ENCODE peak calls at places on chromosome 12, in six cellular contexts. V is HepG2, Y is K562, E is GM12878, F is GM12892, I is H1. U is an unnamed sample.

GRCh38 chr12:34291001-34291400 is 268.7 kb downstream of the ALG10 start:
- DNase-seq in E (no peak), I (no peak), V (no peak), Y (no peak), F (no peak), U (no peak)

GRCh38 chr12:96811083-96811482 is 96.0 kb upstream of the NEDD1 start:
- DNase-seq in V (peak), E (no peak), I (no peak), F (no peak), Y (no peak), U (no peak)

GRCh38 chr12:132170094-132170636 is 25.9 kb downstream of the NOC4L start:
- DNase-seq in V (no peak), I (no peak), Y (no peak), E (no peak), F (no peak), U (no peak)

GRCh38 chr12:56998981-56999380 is 7.4 kb downstream of the ZBTB39 start:
- DNase-seq in Y (no peak), I (no peak), F (peak), V (no peak), E (peak), U (peak)

GRCh38 chr12:13142747-13143146 is 39.3 kb upstream of the GSG1 start:
- DNase-seq in Y (no peak), I (no peak), F (no peak), V (no peak), E (no peak), U (no peak)

GRCh38 chr12:112974904-112975303 is 3.4 kb upstream of the OAS2 start:
- DNase-seq in I (no peak), Y (no peak), E (no peak), F (no peak), V (no peak), U (no peak)

GRCh38 chr12:112606611-112607366 is 184.8 kb upstream of the RPH3A start:
- DNase-seq in F (no peak), I (no peak), V (no peak), Y (no peak), E (no peak), U (no peak)

GRCh38 chr12:44317651-44318126 is 481.8 kb downstream of the TMEM117 start:
- DNase-seq in E (no peak), V (peak), I (peak), Y (no peak), F (no peak), U (no peak)

GRCh38 chr12:110699591-110700445 is 10.9 kb upstream of the HVCN1 start:
- DNase-seq in F (no peak), E (no peak), V (peak), I (no peak), Y (peak), U (no peak)

GRCh38 chr12:26319511-26319910 is 124.1 kb downstream of the SSPN start:
- DNase-seq in I (no peak), F (no peak), E (no peak), Y (no peak), V (peak), U (no peak)

GRCh38 chr12:96132819-96133218 is 61.4 kb upstream of the ELK3 start:
- DNase-seq in Y (peak), E (no peak), I (no peak), V (peak), F (no peak), U (no peak)

GRCh38 chr12:79360936-79361335 is 329.8 kb downstream of the PAWR start:
- DNase-seq in Y (no peak), I (no peak), E (no peak), V (no peak), F (no peak), U (no peak)

GRCh38 chr12:83216230-83216629 is 529.5 kb downstream of the TMTC2 start:
- DNase-seq in E (no peak), V (no peak), Y (no peak), I (no peak), F (no peak), U (no peak)

GRCh38 chr12:6961278-6961694 is 9.2 kb downstream of the PHB2 start:
- DNase-seq in Y (peak), E (no peak), I (no peak), V (no peak), F (no peak), U (no peak)

GRCh38 chr12:43728117-43728516 is 30.5 kb downstream of the PUS7L start:
- DNase-seq in E (no peak), Y (no peak), V (no peak), F (no peak), I (no peak), U (no peak)

GRCh38 chr12:15741082-15741481 is 48.1 kb downstream of the EPS8 start:
- DNase-seq in F (no peak), E (no peak), V (no peak), I (no peak), Y (no peak), U (no peak)

GRCh38 chr12:79174656-79175055 is 310.1 kb downstream of the SYT1 start:
- DNase-seq in V (peak), E (no peak), Y (no peak), F (no peak), I (no peak), U (no peak)

GRCh38 chr12:50927766-50928224 is 24.5 kb upstream of the HIGD1C start:
- DNase-seq in Y (no peak), F (no peak), E (no peak), I (no peak), V (no peak), U (no peak)

GRCh38 chr12:15979096-15980091 is 68.3 kb downstream of the DERA start:
- DNase-seq in V (peak), Y (peak), I (no peak), F (no peak), E (no peak), U (no peak)

GRCh38 chr12:57048423-57048822 is 1.5 kb downstream of the MYO1A start:
- DNase-seq in V (no peak), I (no peak), F (no peak), E (no peak), Y (peak), U (no peak)

GRCh38 chr12:130334937-130335336 is 2.8 kb upstream of the PIWIL1 start:
- DNase-seq in V (no peak), E (no peak), I (peak), F (no peak), Y (no peak), U (no peak)

GRCh38 chr12:57094194-57095160 is 5.6 kb downstream of the NAB2 start:
- DNase-seq in E (no peak), V (no peak), I (no peak), Y (no peak), F (no peak), U (no peak)

GRCh38 chr12:87092421-87092820 is 836.2 kb upstream of the MGAT4C start:
- DNase-seq in V (no peak), I (no peak), Y (no peak), E (no peak), F (no peak), U (no peak)

GRCh38 chr12:72207756-72208155 is 64.4 kb upstream of the TRHDE start:
- DNase-seq in V (no peak), Y (no peak), E (no peak), I (no peak), F (no peak), U (no peak)
- TF ChIP-seq TAF1 in V (no peak), Y (no peak), E (no peak), I (no peak), F (no peak), U (no peak)

GRCh38 chr12:54129028-54129903 is 59.5 kb downstream of the SMUG1 start:
- DNase-seq in Y (no peak), F (no peak), I (no peak), V (no peak), E (no peak), U (no peak)

GRCh38 chr12:54125950-54126695 is 62.7 kb downstream of the SMUG1 start:
- DNase-seq in Y (peak), V (no peak), I (peak), F (peak), E (no peak), U (no peak)

GRCh38 chr12:54128466-54128865 is 60.3 kb downstream of the SMUG1 start:
- DNase-seq in E (no peak), Y (no peak), V (no peak), I (no peak), F (no peak), U (no peak)

GRCh38 chr12:54127538-54128259 is 61.1 kb downstream of the SMUG1 start:
- DNase-seq in I (no peak), E (no peak), F (no peak), V (no peak), Y (no peak), U (no peak)

DNA sequence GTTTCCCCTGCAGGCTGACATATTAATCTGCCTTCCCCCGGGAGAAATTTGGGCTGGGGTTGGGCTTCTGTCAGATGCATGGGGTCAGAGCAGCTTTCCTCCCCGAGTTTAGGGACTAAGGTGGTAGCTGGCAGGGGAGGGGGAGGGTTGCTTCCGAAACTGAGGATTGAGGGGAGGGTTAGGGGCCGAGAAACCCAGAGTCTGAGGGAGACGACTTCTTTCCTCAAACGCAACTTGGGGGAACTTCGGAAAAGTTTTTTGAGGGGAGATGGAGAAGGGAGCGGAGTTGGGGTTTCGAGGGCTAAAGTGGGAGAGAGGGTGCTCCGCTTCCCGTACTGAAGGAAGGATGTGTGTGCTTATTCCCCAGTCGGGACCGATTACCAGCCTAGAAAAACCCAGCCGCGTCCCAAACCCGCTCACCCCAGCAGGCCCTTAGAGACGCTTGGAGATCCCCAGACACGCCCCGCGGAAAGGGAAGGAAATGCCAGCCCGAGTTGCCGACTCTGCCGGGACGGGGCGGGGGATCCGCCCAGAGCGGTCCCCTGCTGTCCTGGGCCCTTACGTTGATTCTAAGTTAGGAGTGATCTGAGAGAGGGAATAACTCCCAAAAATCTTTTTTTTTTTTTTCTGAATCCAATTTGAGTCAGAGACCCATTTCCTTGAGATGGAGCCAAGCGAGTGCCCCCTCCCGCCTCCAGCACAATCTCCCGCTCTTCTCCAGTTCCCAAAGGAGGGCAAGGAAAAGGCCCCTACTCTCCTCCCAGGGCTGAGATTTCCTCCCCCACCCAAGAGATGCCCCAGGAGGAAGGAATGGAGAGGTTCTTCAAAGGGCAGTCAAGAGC is 61.9 kb downstream of the SMUG1 start:
- DNase-seq in Y (peak), E (no peak), V (no peak), F (no peak), I (peak), U (no peak)
- TF ChIP-seq POLR2A in Y (no peak), E (no peak), V (no peak), F (no peak), I (no peak), U (no peak)

DNA sequence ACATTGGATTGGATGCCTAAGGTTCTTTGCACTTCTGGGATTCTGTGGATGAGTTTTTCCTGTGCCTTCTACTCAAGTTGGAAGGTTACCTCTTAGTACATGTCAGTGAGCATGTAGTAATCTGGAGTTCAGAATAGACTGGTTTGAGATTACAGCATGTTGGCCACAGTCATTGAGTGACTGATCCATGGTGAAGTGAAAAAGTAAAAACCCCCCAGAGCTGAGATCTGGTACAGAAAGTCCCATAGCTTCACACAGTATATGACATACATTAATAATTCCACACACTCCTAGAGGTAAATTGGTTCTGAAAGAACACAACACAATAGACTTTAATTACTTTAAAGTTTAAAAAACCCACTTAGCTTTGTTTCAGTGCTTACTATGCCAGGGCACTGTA is 11.9 kb upstream of the CCND2 start:
- DNase-seq in Y (no peak), E (peak), F (no peak), I (no peak), V (no peak), U (no peak)
- TF ChIP-seq TAF1 in Y (no peak), E (no peak), F (no peak), I (no peak), V (no peak), U (no peak)

GRCh38 chr12:123971449-123971769 is 1.2 kb downstream of the CCDC92 start:
- DNase-seq in V (no peak), Y (no peak), E (no peak), F (no peak), I (no peak), U (no peak)

GRCh38 chr12:123973552-123974341 is 732 bp downstream of the ZNF664 start:
- DNase-seq in I (peak), Y (no peak), V (peak), E (no peak), F (no peak), U (no peak)

GRCh38 chr12:123976227-123976826 is 3.3 kb downstream of the ZNF664 start:
- DNase-seq in I (no peak), V (no peak), Y (no peak), F (no peak), E (no peak), U (no peak)

GRCh38 chr12:123972448-123973401 is at the start of the genes CCDC92 and ZNF664:
- DNase-seq in I (peak), Y (peak), F (peak), E (peak), V (peak), U (peak)

GRCh38 chr12:123971770-123972447 is 722 bp downstream of the CCDC92 start:
- DNase-seq in I (peak), Y (peak), E (no peak), V (peak), F (no peak), U (no peak)
- TF ChIP-seq POLR2A in I (no peak), Y (no peak), E (no peak), V (no peak), F (no peak), U (no peak)

GRCh38 chr12:19971881-19972280 is 396.5 kb upstream of the PDE3A start:
- DNase-seq in V (no peak), I (no peak), Y (no peak), E (no peak), F (no peak), U (no peak)
- TF ChIP-seq TAF1 in V (no peak), I (no peak), Y (no peak), E (no peak), F (no peak), U (no peak)

GRCh38 chr12:55833056-55833455 is 3.7 kb upstream of the DNAJC14 start:
- DNase-seq in F (no peak), I (no peak), Y (no peak), V (no peak), E (no peak), U (no peak)

GRCh38 chr12:55829967-55830600 is 697 bp upstream of the DNAJC14 start:
- DNase-seq in V (no peak), I (peak), E (no peak), F (peak), Y (peak), U (peak)

GRCh38 chr12:55828357-55828756 is 1.0 kb downstream of the DNAJC14 start:
- DNase-seq in I (no peak), F (no peak), V (no peak), E (no peak), Y (no peak), U (no peak)

GRCh38 chr12:55831407-55831880 is 2.1 kb upstream of the DNAJC14 start:
- DNase-seq in V (no peak), I (no peak), Y (no peak), E (no peak), F (no peak), U (no peak)

GRCh38 chr12:55830601-55831406 is 1.4 kb upstream of the DNAJC14 start:
- DNase-seq in I (peak), Y (peak), E (no peak), F (peak), V (peak), U (peak)
- TF ChIP-seq POLR2A in I (no peak), Y (peak), E (peak), F (no peak), V (peak), U (no peak)

DNA sequence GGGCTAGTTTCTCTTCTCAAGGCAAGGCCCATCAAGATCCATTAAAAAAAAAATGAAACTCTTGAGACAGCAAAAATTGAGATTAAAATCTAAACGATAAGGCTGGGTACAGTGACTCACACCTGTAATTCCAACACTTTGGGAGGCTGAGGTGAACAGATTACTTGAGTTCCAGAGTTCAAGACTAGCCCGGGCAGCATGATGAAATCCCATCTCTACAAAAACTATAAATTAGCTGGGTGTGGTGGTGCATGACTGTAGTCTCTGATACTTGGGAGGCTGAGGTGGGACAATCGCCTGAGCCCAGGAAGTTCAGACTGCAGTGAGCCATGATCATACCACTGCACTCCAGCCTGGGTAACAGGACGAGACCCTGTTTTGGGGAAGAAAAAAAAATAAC is 226.5 kb upstream of the SOX5 start:
- DNase-seq in Y (no peak), V (no peak), F (no peak), I (no peak), E (no peak), U (no peak)
- TF ChIP-seq TAF1 in Y (no peak), V (no peak), F (no peak), I (no peak), E (no peak), U (no peak)

DNA sequence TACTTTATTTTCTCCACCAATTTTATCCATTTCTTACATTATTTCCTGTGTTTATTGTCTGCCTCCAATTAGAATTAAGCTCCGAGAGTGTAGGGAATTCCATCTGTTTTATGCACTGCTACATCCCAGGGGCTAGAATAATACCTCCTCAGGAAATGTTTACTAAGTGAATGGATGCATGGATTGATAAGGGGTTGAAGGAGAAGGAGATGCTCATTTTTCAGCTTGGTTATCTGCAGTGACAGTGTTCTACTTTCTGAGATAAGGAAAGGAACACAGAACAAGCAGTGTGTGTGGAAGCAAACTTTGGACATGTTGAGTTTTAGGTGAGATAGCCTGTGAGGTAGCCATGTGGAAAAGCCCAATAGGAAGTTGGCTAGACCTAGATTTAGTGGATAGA is 164.6 kb upstream of the HMGA2 start:
- DNase-seq in F (no peak), Y (peak), E (no peak), I (no peak), V (no peak), U (no peak)
- TF ChIP-seq POLR2A in F (no peak), Y (no peak), E (no peak), I (no peak), V (no peak), U (no peak)

GRCh38 chr12:25131270-25131669 is 63.7 kb downstream of the DNAI7 start:
- DNase-seq in E (no peak), V (peak), I (no peak), Y (no peak), F (no peak), U (no peak)

GRCh38 chr12:25130741-25131188 is 64.2 kb downstream of the DNAI7 start:
- DNase-seq in I (no peak), E (no peak), F (no peak), Y (peak), V (peak), U (no peak)

DNA sequence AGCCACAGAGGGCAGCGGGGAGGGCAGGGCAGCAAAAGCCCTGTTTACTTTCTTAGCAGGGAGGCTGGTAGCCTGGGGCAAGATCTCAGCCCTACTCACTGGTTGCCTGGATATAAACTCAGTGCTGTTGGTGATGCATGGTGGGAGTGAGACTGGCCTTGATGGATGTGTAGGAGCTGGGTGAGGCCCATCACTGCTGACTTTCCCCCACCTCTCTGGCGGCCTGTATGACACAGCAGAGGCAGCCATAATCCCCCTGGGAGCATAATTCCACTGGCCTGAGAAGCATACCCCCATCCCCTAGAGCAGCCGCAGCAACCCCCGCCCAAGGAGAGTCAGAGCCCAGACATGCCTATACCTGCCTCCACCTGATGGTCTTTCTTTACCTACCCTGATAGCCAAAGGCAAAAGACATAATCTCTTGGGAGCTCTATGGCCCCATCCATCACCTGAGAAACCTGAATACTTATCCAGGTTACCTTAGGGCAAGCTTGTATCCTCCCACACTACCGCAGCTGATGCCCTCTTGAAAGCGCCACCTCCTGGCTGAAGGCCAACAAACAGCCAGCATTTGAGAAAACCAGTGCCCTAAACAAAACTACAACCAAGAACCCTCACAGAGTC is 59.3 kb downstream of the DNAI7 start:
- DNase-seq in Y (no peak), F (no peak), I (peak), V (peak), E (no peak), U (no peak)
- TF ChIP-seq TAF1 in Y (no peak), F (no peak), I (no peak), V (no peak), E (no peak), U (no peak)

U was measured in GM12891.